ENCODE peak calls at places on chromosomes 13 and 19, in four cellular contexts. R is fibroblast of lung; S is CD4-positive, alpha-beta T cell; P is T47D. O is an unnamed sample.
A peak's percentile ranks its signal among the peaks of the same experiment; 100 is the strongest.

GRCh38 chr19:23262892-23263291 is 12.7 kb upstream of the ZNF724 start:
- DNase-seq in R (no peak), S (no peak), P (no peak), O (no peak)

GRCh38 chr19:16324384-16325160 is at the start of gene KLF2:
- DNase-seq in R (peak; percentile 93), S (peak; percentile 93), P (peak; percentile 92), O (peak; percentile 86)

GRCh38 chr19:54030895-54031586 is 32.7 kb downstream of the VSTM1 start:
- DNase-seq in S (no peak), R (peak; percentile 30), P (no peak), O (no peak)

GRCh38 chr19:2616741-2617392 is 85.6 kb downstream of the GNG7 start:
- DNase-seq in S (peak; percentile 31), R (no peak), P (no peak), O (no peak)

GRCh38 chr19:39237200-39238184 is 7.3 kb downstream of the IFNL3 start:
- DNase-seq in S (no peak), R (no peak), P (no peak), O (peak; percentile 30)

GRCh38 chr13:84812078-84812477 is 929.8 kb upstream of the SLITRK1 start:
- DNase-seq in P (no peak), S (no peak), R (no peak), O (no peak)

GRCh38 chr19:42423462-42424344 is 3.5 kb downstream of the LIPE start:
- DNase-seq in R (peak; percentile 95), P (no peak), S (peak; percentile 88), O (peak; percentile 93)

GRCh38 chr13:46142692-46143238 is 37.9 kb upstream of the CPB2 start:
- DNase-seq in R (no peak), P (no peak), S (no peak), O (no peak)

GRCh38 chr19:39166571-39167391 is 30.0 kb upstream of the NCCRP1 start:
- DNase-seq in S (no peak), P (peak; percentile 50), R (peak; percentile 21), O (no peak)

GRCh38 chr13:27476943-27477681 is 26.7 kb upstream of the MTIF3 start:
- DNase-seq in R (peak; percentile 64), S (peak; percentile 22), P (no peak), O (no peak)

GRCh38 chr19:38210458-38210987 is 13.5 kb downstream of the DPF1 start:
- DNase-seq in P (no peak), S (no peak), R (peak; percentile 77), O (no peak)

GRCh38 chr13:111961236-111961635 is 105.7 kb upstream of the SOX1 start:
- DNase-seq in R (no peak), S (no peak), P (no peak), O (no peak)

GRCh38 chr13:113275387-113275786 is 21.7 kb upstream of the LAMP1 start:
- DNase-seq in P (no peak), S (peak; percentile 28), R (peak; percentile 72), O (peak; percentile 23)

GRCh38 chr13:34420975-34421719 is 520.9 kb upstream of the NBEA start:
- DNase-seq in S (no peak), R (no peak), P (no peak), O (no peak)

O was measured in activated T-cell treated with anti-CD3 and anti-CD28 coated beads, Interleukin-2, amount 50 U/mL, for 4 hours.